ENCODE peak calls at places on chromosome 7, in six cellular contexts. One of them, this sample, is unnamed.

GRCh38 chr7:79872171-79872570 is 262.5 kb upstream of the GNAI1 start:
- DNase-seq in upper lobe of right lung: no peak
- DNase-seq in lower lobe of right lung: no peak
- DNase-seq in fibroblast of the aortic adventitia: no peak
- DNase-seq in fibroblast of lung: no peak
- DNase-seq in aorta: no peak
- DNase-seq in this sample: no peak

GRCh38 chr7:37732253-37732652 is 48.7 kb downstream of the GPR141 start:
- DNase-seq in upper lobe of right lung: no peak
- DNase-seq in lower lobe of right lung: no peak
- DNase-seq in fibroblast of the aortic adventitia: no peak
- DNase-seq in fibroblast of lung: peak
- DNase-seq in aorta: no peak
- DNase-seq in this sample: peak

GRCh38 chr7:137142376-137142775 is 201.2 kb downstream of the PTN start:
- DNase-seq in upper lobe of right lung: no peak
- DNase-seq in lower lobe of right lung: no peak
- DNase-seq in fibroblast of the aortic adventitia: no peak
- DNase-seq in fibroblast of lung: peak
- DNase-seq in aorta: no peak
- DNase-seq in this sample: no peak

GRCh38 chr7:106058925-106059324 is 53.2 kb downstream of the SYPL1 start:
- DNase-seq in upper lobe of right lung: no peak
- DNase-seq in lower lobe of right lung: no peak
- DNase-seq in fibroblast of the aortic adventitia: no peak
- DNase-seq in fibroblast of lung: no peak
- DNase-seq in aorta: no peak
- DNase-seq in this sample: no peak

GRCh38 chr7:143015926-143016490 is 10.9 kb downstream of the OR9A2 start:
- DNase-seq in upper lobe of right lung: no peak
- DNase-seq in lower lobe of right lung: no peak
- DNase-seq in fibroblast of the aortic adventitia: peak
- DNase-seq in fibroblast of lung: no peak
- DNase-seq in aorta: no peak
- DNase-seq in this sample: no peak

GRCh38 chr7:134788191-134788590 is 8.8 kb downstream of the CALD1 start:
- DNase-seq in upper lobe of right lung: no peak
- DNase-seq in lower lobe of right lung: no peak
- DNase-seq in fibroblast of the aortic adventitia: no peak
- DNase-seq in fibroblast of lung: no peak
- DNase-seq in aorta: no peak
- DNase-seq in this sample: no peak

GRCh38 chr7:127731431-127732080 is 79.6 kb downstream of the SND1 start:
- DNase-seq in upper lobe of right lung: no peak
- DNase-seq in lower lobe of right lung: no peak
- DNase-seq in fibroblast of the aortic adventitia: no peak
- DNase-seq in fibroblast of lung: no peak
- DNase-seq in aorta: no peak
- DNase-seq in this sample: peak

GRCh38 chr7:9488555-9488954 is 1055.1 kb downstream of the NXPH1 start:
- DNase-seq in upper lobe of right lung: no peak
- DNase-seq in lower lobe of right lung: no peak
- DNase-seq in fibroblast of the aortic adventitia: peak
- DNase-seq in fibroblast of lung: peak
- DNase-seq in aorta: no peak
- DNase-seq in this sample: no peak

GRCh38 chr7:51645707-51646298 is 329.2 kb upstream of the COBL start:
- DNase-seq in upper lobe of right lung: no peak
- DNase-seq in lower lobe of right lung: no peak
- DNase-seq in fibroblast of the aortic adventitia: no peak
- DNase-seq in fibroblast of lung: no peak
- DNase-seq in aorta: no peak
- DNase-seq in this sample: no peak

GRCh38 chr7:40608321-40609075 is 473.7 kb downstream of the SUGCT start:
- DNase-seq in upper lobe of right lung: no peak
- DNase-seq in lower lobe of right lung: no peak
- DNase-seq in fibroblast of the aortic adventitia: no peak
- DNase-seq in fibroblast of lung: no peak
- DNase-seq in aorta: no peak
- DNase-seq in this sample: no peak

GRCh38 chr7:109178342-109178741 is 608.7 kb downstream of the DNAJB9 start:
- DNase-seq in upper lobe of right lung: no peak
- DNase-seq in lower lobe of right lung: no peak
- DNase-seq in fibroblast of the aortic adventitia: no peak
- DNase-seq in fibroblast of lung: no peak
- DNase-seq in aorta: no peak
- DNase-seq in this sample: no peak

GRCh38 chr7:106140406-106141173 is 28.5 kb upstream of the SYPL1 start:
- DNase-seq in upper lobe of right lung: no peak
- DNase-seq in lower lobe of right lung: no peak
- DNase-seq in fibroblast of the aortic adventitia: no peak
- DNase-seq in fibroblast of lung: no peak
- DNase-seq in aorta: no peak
- DNase-seq in this sample: no peak

GRCh38 chr7:152312316-152312715 is 123.5 kb downstream of the KMT2C start:
- DNase-seq in upper lobe of right lung: no peak
- DNase-seq in lower lobe of right lung: no peak
- DNase-seq in fibroblast of the aortic adventitia: peak
- DNase-seq in fibroblast of lung: peak
- DNase-seq in aorta: no peak
- DNase-seq in this sample: no peak

GRCh38 chr7:38839846-38840245 is 69.1 kb downstream of the VPS41 start:
- DNase-seq in upper lobe of right lung: no peak
- DNase-seq in lower lobe of right lung: no peak
- DNase-seq in fibroblast of the aortic adventitia: no peak
- DNase-seq in fibroblast of lung: peak
- DNase-seq in aorta: no peak
- DNase-seq in this sample: no peak

GRCh38 chr7:135685306-135686084 is 23.2 kb downstream of the STMP1 start:
- DNase-seq in upper lobe of right lung: no peak
- DNase-seq in lower lobe of right lung: no peak
- DNase-seq in fibroblast of the aortic adventitia: no peak
- DNase-seq in fibroblast of lung: no peak
- DNase-seq in aorta: no peak
- DNase-seq in this sample: no peak

GRCh38 chr7:129798616-129799349 is 154.0 kb downstream of the UBE2H start:
- DNase-seq in upper lobe of right lung: no peak
- DNase-seq in lower lobe of right lung: no peak
- DNase-seq in fibroblast of the aortic adventitia: no peak
- DNase-seq in fibroblast of lung: no peak
- DNase-seq in aorta: peak
- DNase-seq in this sample: no peak

GRCh38 chr7:90838799-90839198 is 242.7 kb downstream of the CDK14 start:
- DNase-seq in upper lobe of right lung: no peak
- DNase-seq in lower lobe of right lung: no peak
- DNase-seq in fibroblast of the aortic adventitia: no peak
- DNase-seq in fibroblast of lung: no peak
- DNase-seq in aorta: no peak
- DNase-seq in this sample: no peak

GRCh38 chr7:46006212-46006611 is 85.1 kb upstream of the IGFBP3 start:
- DNase-seq in upper lobe of right lung: no peak
- DNase-seq in lower lobe of right lung: no peak
- DNase-seq in fibroblast of the aortic adventitia: no peak
- DNase-seq in fibroblast of lung: no peak
- DNase-seq in aorta: no peak
- DNase-seq in this sample: no peak

GRCh38 chr7:55280031-55280454 is 85.1 kb upstream of the LANCL2 start:
- DNase-seq in upper lobe of right lung: no peak
- DNase-seq in lower lobe of right lung: no peak
- DNase-seq in fibroblast of the aortic adventitia: peak
- DNase-seq in fibroblast of lung: peak
- DNase-seq in aorta: no peak
- DNase-seq in this sample: peak

GRCh38 chr7:38541440-38541839 is 89.7 kb downstream of the AMPH start:
- DNase-seq in upper lobe of right lung: no peak
- DNase-seq in lower lobe of right lung: no peak
- DNase-seq in fibroblast of the aortic adventitia: no peak
- DNase-seq in fibroblast of lung: no peak
- DNase-seq in aorta: no peak
- DNase-seq in this sample: no peak

GRCh38 chr7:50348469-50349162 is 44.1 kb downstream of the IKZF1 start:
- DNase-seq in upper lobe of right lung: no peak
- DNase-seq in lower lobe of right lung: no peak
- DNase-seq in fibroblast of the aortic adventitia: no peak
- DNase-seq in fibroblast of lung: no peak
- DNase-seq in aorta: no peak
- DNase-seq in this sample: no peak

GRCh38 chr7:83629117-83629880 is 19.6 kb downstream of the SEMA3E start:
- DNase-seq in upper lobe of right lung: no peak
- DNase-seq in lower lobe of right lung: no peak
- DNase-seq in fibroblast of the aortic adventitia: no peak
- DNase-seq in fibroblast of lung: no peak
- DNase-seq in aorta: peak
- DNase-seq in this sample: no peak

GRCh38 chr7:79142706-79143105 is 310.8 kb downstream of the MAGI2 start:
- DNase-seq in upper lobe of right lung: no peak
- DNase-seq in lower lobe of right lung: no peak
- DNase-seq in fibroblast of the aortic adventitia: no peak
- DNase-seq in fibroblast of lung: no peak
- DNase-seq in aorta: no peak
- DNase-seq in this sample: no peak

DNA sequence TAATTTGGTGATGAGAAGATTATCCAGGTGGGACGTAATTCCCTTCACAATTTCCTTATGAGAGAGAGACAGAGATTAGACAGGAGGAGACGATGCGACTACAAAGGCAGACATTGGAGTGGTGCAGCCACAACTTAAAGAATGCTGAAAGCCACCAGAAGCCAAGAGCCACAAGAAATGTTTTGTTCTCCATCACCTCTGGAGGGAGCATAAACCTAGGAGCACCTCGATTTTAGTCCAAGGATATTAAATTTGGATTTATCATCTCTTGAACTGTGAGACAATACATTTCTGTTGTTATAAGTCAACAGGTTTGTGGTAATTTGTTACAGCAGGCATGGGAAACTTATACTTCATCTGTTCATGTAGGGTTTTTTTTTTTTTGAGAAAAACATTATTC is 418.9 kb downstream of the DGKB start:
- DNase-seq in upper lobe of right lung: no peak
- DNase-seq in lower lobe of right lung: no peak
- DNase-seq in fibroblast of the aortic adventitia: no peak
- DNase-seq in fibroblast of lung: no peak
- DNase-seq in aorta: no peak
- DNase-seq in this sample: no peak
- H3K4me3 ChIP-seq in upper lobe of right lung: no peak
- H3K4me3 ChIP-seq in lower lobe of right lung: no peak
- H3K4me3 ChIP-seq in fibroblast of the aortic adventitia: no peak
- H3K4me3 ChIP-seq in fibroblast of lung: no peak
- H3K4me3 ChIP-seq in aorta: no peak
- H3K4me3 ChIP-seq in this sample: no peak

GRCh38 chr7:27141591-27142561 is 1.6 kb downstream of the HOXA5 start:
- DNase-seq in upper lobe of right lung: no peak
- DNase-seq in lower lobe of right lung: no peak
- DNase-seq in fibroblast of the aortic adventitia: no peak
- DNase-seq in fibroblast of lung: peak
- DNase-seq in aorta: no peak
- DNase-seq in this sample: no peak

GRCh38 chr7:27139335-27140107 is 4.0 kb downstream of the HOXA5 start:
- DNase-seq in upper lobe of right lung: peak
- DNase-seq in lower lobe of right lung: no peak
- DNase-seq in fibroblast of the aortic adventitia: no peak
- DNase-seq in fibroblast of lung: no peak
- DNase-seq in aorta: peak
- DNase-seq in this sample: peak

GRCh38 chr7:27138987-27139334 is 4.5 kb downstream of the HOXA5 start:
- DNase-seq in upper lobe of right lung: no peak
- DNase-seq in lower lobe of right lung: no peak
- DNase-seq in fibroblast of the aortic adventitia: no peak
- DNase-seq in fibroblast of lung: no peak
- DNase-seq in aorta: no peak
- DNase-seq in this sample: no peak

GRCh38 chr7:27141138-27141537 is 2.3 kb downstream of the HOXA5 start:
- DNase-seq in upper lobe of right lung: no peak
- DNase-seq in lower lobe of right lung: no peak
- DNase-seq in fibroblast of the aortic adventitia: no peak
- DNase-seq in fibroblast of lung: no peak
- DNase-seq in aorta: no peak
- DNase-seq in this sample: no peak

DNA sequence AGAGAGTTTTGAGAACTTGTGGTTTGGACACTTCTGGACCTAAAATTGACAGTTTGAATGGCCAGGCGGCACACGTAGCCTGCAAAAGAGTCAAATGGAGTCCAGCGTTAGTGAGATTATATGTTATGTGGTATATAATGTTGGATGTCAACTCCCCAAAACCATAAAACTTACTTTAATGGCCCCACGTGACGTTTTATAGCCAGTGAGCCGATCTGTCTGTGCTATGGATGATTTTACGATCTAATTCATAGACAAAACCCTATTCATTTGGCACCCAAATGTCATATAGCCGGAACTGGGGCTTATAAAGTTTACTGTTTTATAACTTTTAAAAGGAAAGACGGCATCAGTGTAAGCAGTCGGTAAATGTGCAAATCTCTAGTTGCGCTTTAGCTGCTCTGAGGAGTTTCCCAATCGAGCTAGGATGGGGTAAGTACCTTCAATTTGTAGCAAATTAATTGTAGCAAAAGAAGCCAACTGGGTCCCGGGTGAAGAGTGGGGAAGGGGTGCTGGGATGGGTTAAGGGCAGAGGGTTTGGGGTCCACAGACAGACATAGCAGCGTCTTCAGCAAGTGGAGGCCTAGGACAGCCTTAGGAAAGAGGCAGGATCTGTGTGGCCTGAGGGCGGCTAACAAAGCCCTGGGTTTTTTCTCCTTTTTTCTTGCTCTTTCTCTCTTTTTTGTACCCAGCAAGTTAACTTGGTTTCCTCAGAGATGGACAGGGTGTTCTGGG is 3.2 kb downstream of the HOXA5 start:
- DNase-seq in upper lobe of right lung: no peak
- DNase-seq in lower lobe of right lung: no peak
- DNase-seq in fibroblast of the aortic adventitia: no peak
- DNase-seq in fibroblast of lung: no peak
- DNase-seq in aorta: no peak
- DNase-seq in this sample: no peak
- H3K4me3 ChIP-seq in upper lobe of right lung: peak
- H3K4me3 ChIP-seq in lower lobe of right lung: peak
- H3K4me3 ChIP-seq in fibroblast of the aortic adventitia: no peak
- H3K4me3 ChIP-seq in fibroblast of lung: peak
- H3K4me3 ChIP-seq in aorta: no peak
- H3K4me3 ChIP-seq in this sample: peak

GRCh38 chr7:95863-96260 is 96.5 kb upstream of the FAM20C start:
- DNase-seq in upper lobe of right lung: no peak
- DNase-seq in lower lobe of right lung: no peak
- DNase-seq in fibroblast of the aortic adventitia: peak
- DNase-seq in fibroblast of lung: no peak
- DNase-seq in aorta: no peak
- DNase-seq in this sample: no peak
- H3K4me3 ChIP-seq in upper lobe of right lung: no peak
- H3K4me3 ChIP-seq in lower lobe of right lung: no peak
- H3K4me3 ChIP-seq in fibroblast of the aortic adventitia: no peak
- H3K4me3 ChIP-seq in fibroblast of lung: no peak
- H3K4me3 ChIP-seq in aorta: no peak
- H3K4me3 ChIP-seq in this sample: no peak

DNA sequence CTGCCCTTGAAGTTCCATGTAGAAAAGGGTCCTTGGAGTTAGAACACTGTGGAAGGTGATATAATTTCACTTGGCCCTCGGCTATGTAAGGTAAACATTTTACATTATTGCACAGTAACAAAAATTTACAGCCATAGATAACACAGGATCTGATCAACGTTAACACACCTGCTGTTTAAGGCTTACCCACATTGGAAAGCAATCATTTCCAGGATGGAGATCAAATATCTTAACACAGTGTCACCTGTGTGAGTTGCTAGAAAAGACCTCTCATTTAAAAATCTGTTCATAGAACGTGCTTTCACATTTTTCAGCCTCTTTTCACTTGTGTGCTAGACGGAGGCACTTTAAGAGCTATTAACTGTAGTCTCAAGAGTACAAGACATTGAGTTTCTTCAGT is 1.9 kb downstream of the TMEM229A start:
- DNase-seq in upper lobe of right lung: no peak
- DNase-seq in lower lobe of right lung: no peak
- DNase-seq in fibroblast of the aortic adventitia: no peak
- DNase-seq in fibroblast of lung: no peak
- DNase-seq in aorta: no peak
- DNase-seq in this sample: no peak
- H3K4me3 ChIP-seq in upper lobe of right lung: no peak
- H3K4me3 ChIP-seq in lower lobe of right lung: no peak
- H3K4me3 ChIP-seq in fibroblast of the aortic adventitia: no peak
- H3K4me3 ChIP-seq in fibroblast of lung: no peak
- H3K4me3 ChIP-seq in aorta: no peak
- H3K4me3 ChIP-seq in this sample: no peak

This sample was measured in Caco-2.